ENCODE peak calls at places on chromosomes 1 and 21, in ten cellular contexts. G is H1, Y is body of pancreas, L is transverse colon, C is spleen, Q is heart left ventricle, I is H54, M is lower leg skin, P is A549, J is HepG2. T is an unnamed sample.

GRCh38 chr1:46606255-46606965 is 2.3 kb upstream of the MKNK1 start:
- DNase-seq in J (no peak), L (no peak), I (no peak), P (no peak), C (no peak), M (no peak), G (no peak), Q (no peak), Y (no peak), T (no peak)

GRCh38 chr1:3717041-3717714 is 35.1 kb upstream of the CCDC27 start:
- DNase-seq in J (peak; percentile 20), M (no peak), I (no peak), Q (no peak), Y (no peak), L (no peak), G (no peak), P (no peak), C (no peak), T (no peak)

GRCh38 chr1:230186003-230186863 is 119.2 kb downstream of the GALNT2 start:
- DNase-seq in J (peak; percentile 95), P (peak; percentile 87), Q (no peak), L (peak; percentile 74), G (peak; percentile 62), I (peak; percentile 77), C (no peak), Y (peak; percentile 67), M (peak; percentile 53), T (peak; percentile 39)

GRCh38 chr21:42515708-42516502 is 2.3 kb downstream of the SLC37A1 start:
- DNase-seq in I (no peak), Q (no peak), L (peak; percentile 60), P (no peak), C (no peak), G (no peak), M (peak; percentile 63), J (no peak), Y (no peak), T (no peak)

GRCh38 chr1:9352364-9353140 is 59.9 kb downstream of the SPSB1 start:
- DNase-seq in Y (no peak), Q (no peak), L (no peak), G (no peak), M (no peak), C (no peak), I (no peak), J (no peak), P (no peak), T (no peak)

GRCh38 chr21:46001821-46002681 is 20.5 kb downstream of the COL6A1 start:
- DNase-seq in C (peak; percentile 55), M (peak; percentile 85), I (no peak), J (no peak), L (no peak), P (no peak), Y (peak; percentile 8), Q (no peak), G (no peak), T (no peak)

GRCh38 chr1:93733340-93733739 is 51.7 kb upstream of the BCAR3 start:
- DNase-seq in C (no peak), L (no peak), I (no peak), P (no peak), G (no peak), Q (no peak), J (no peak), Y (no peak), M (no peak), T (no peak)

GRCh38 chr1:75616436-75617433 is 5.8 kb upstream of the SLC44A5 start:
- DNase-seq in Q (no peak), C (peak; percentile 74), Y (no peak), M (no peak), P (no peak), J (no peak), L (no peak), I (no peak), G (no peak), T (no peak)

DNA sequence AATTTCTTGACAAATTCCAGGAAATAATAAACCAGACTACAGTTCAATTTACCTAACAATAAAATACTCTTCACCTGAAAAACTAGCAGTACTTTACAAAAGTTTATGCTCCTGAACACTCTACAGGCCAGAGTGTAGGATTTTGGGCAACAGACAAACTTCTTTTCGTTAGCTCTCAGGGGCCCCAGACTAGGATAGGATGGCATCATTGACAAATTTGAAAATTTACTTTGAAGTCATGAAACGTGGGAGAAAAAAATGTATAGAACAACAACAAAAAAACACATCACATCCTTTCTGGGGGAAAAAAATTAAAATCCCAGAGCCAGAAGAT is 1.2 kb downstream of the PTP4A2 start:
- DNase-seq in M (no peak), Y (no peak), C (no peak), J (no peak), P (no peak), L (no peak), I (no peak), Q (no peak), G (no peak), T (no peak)
- TF ChIP-seq POLR2A in M (no peak), Y (no peak), C (no peak), J (no peak), P (no peak), L (no peak), I (no peak), Q (no peak), G (no peak), T (peak; percentile 41)

GRCh38 chr1:26787706-26788514 is at the start of gene PIGV:
- DNase-seq in I (no peak), J (peak; percentile 64), G (no peak), L (peak; percentile 90), C (peak; percentile 97), Q (peak; percentile 90), M (peak; percentile 97), Y (peak; percentile 87), P (peak; percentile 76), T (peak; percentile 91)

GRCh38 chr1:26789612-26789865 is 1.8 kb downstream of the PIGV start:
- DNase-seq in Q (no peak), M (no peak), Y (no peak), I (no peak), G (no peak), J (no peak), P (no peak), C (no peak), L (no peak), T (no peak)

GRCh38 chr1:26788515-26788785 is 700 bp downstream of the PIGV start:
- DNase-seq in C (no peak), J (no peak), M (no peak), P (no peak), I (no peak), G (no peak), Y (no peak), L (no peak), Q (no peak), T (no peak)

GRCh38 chr1:26789953-26790352 is 2.2 kb downstream of the PIGV start:
- DNase-seq in J (no peak), Q (no peak), Y (no peak), L (no peak), G (no peak), P (no peak), M (no peak), C (no peak), I (no peak), T (no peak)

DNA sequence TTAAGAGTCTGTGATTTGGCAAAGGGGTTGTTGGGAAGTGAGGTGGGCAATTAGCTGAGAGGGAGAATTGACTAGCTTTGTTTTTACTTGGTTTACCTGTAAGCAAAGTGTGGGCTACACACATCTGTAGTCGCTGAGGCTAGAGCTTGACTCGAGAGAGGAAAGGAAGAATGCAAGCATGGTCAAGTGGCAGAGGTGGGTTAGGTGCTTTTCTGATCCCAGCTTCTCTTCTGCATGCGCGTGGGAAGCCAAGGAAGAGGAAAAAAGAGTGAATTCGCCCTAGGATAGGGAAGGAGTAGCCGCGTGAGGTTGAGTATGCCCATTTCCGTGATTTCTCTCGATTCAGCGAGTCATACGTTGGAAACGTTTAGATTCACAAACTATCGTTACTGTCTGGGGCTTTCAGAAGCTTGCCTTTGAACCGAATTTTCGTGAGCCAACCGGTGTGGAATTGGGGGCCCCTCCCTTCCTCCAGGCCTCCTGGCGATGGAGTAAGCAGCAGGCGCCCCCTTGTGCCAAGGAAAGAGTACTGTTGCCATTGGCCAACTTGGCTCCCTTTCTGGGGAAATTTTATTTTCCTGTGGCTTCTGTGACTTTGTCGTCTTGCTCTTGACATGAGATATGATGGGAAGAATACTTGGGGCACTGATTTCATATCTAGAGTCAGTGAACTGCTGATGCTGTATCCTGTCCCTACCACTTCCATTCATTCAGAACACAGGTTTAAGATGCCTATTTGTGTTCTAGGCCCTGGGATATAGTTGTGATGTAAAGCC is 1.3 kb downstream of the PIGV start:
- DNase-seq in P (peak; percentile 72), C (peak; percentile 95), M (peak; percentile 97), G (no peak), Q (peak; percentile 90), J (peak; percentile 76), Y (peak; percentile 88), I (no peak), L (peak; percentile 91), T (peak; percentile 93)
- TF ChIP-seq POLR2A in P (no peak), C (no peak), M (no peak), G (no peak), Q (peak; percentile 36), J (no peak), Y (no peak), I (no peak), L (no peak), T (no peak)

GRCh38 chr1:119139857-119140176 is 636 bp downstream of the WARS2 start:
- DNase-seq in P (no peak), Y (no peak), G (no peak), J (no peak), L (no peak), I (peak; percentile 7), Q (peak; percentile 15), C (no peak), M (no peak), T (no peak)

GRCh38 chr1:119139393-119139792 is 1.1 kb downstream of the WARS2 start:
- DNase-seq in L (no peak), M (no peak), C (no peak), G (no peak), P (no peak), Y (no peak), J (no peak), I (no peak), Q (no peak), T (peak; percentile 24)

GRCh38 chr1:119141660-119142059 is 1.2 kb upstream of the WARS2 start:
- DNase-seq in Q (no peak), M (no peak), I (no peak), P (no peak), J (no peak), C (no peak), G (no peak), L (no peak), Y (no peak), T (no peak)

GRCh38 chr1:119141020-119141424 is 569 bp upstream of the WARS2 start:
- DNase-seq in I (no peak), Q (no peak), C (peak; percentile 85), G (no peak), M (peak; percentile 87), P (no peak), J (peak; percentile 29), Y (peak; percentile 35), L (peak; percentile 31), T (peak; percentile 68)

DNA sequence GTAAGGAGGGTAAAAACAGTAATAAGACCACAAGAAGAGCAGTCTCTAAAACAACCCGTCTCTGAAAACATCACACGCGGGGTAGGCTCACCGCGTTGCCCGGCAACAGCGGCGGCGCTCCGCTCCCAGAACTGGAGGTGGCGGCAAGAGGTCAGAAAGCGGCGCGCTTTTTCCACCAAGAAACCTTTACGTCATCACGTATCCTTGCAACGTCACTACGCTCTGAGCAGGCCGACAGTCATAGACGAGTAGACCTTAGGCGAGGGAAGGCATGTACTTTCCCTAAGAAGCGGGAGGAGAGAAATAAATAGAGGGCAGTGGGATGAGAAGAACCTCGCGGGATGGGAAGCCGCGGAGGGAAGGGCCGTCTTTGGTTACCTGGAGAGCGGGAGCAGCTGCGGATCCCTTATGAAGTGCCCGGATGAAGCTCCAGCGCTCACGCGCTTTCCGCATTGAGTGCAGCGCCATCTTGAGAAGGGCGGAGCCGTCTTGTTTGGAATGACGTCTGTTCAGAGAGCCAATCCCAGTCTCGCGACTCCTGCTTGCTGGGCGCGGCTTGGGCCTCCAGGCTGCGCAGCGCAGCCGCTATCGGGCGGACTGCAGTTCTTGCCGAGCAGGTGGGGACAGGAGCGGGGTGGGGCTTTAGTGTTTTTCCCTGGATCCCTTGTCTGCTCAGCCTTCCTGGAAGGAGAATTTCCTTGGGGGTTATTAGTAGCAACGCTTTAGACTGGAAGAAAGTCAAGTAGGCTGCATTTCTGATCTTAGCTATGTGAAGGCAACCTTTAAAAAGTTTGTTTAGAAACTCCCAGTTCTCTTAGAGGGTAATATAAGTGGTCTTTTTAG is at the start of gene WARS2:
- DNase-seq in Q (peak; percentile 96), G (peak; percentile 95), J (peak; percentile 95), P (peak; percentile 65), L (peak; percentile 96), I (peak; percentile 88), Y (peak; percentile 96), M (peak; percentile 99), C (peak; percentile 98), T (peak; percentile 97)
- TF ChIP-seq POLR2A in Q (peak; percentile 77), G (peak; percentile 95), J (peak; percentile 92), P (peak; percentile 61), L (peak; percentile 86), I (peak; percentile 53), Y (peak; percentile 67), M (no peak), C (no peak), T (peak; percentile 99)

GRCh38 chr1:89125571-89126233 is at the start of gene GBP2:
- DNase-seq in Q (no peak), G (no peak), L (no peak), M (no peak), J (peak; percentile 66), Y (no peak), C (peak; percentile 73), P (peak; percentile 10), I (peak; percentile 63), T (no peak)
- TF ChIP-seq POLR2A in Q (peak; percentile 44), G (no peak), L (peak; percentile 61), M (no peak), J (no peak), Y (no peak), C (no peak), P (no peak), I (no peak), T (no peak)

T was measured in erythroblast.